ENCODE peak calls at places on chromosome 16, in five cellular contexts. E is H1, H is K562, T is HepG2, Q is GM12892. C is an unnamed sample.

GRCh38 chr16:72300892-72301291 is 128.9 kb upstream of the PMFBP1 start:
- DNase-seq in E (no peak), H (no peak), T (no peak), Q (no peak), C (no peak)

GRCh38 chr16:12600116-12600515 is 203.6 kb downstream of the CPPED1 start:
- DNase-seq in E (no peak), H (no peak), T (no peak), Q (no peak), C (no peak)

GRCh38 chr16:67447508-67448076 is 16.7 kb downstream of the HSD11B2 start:
- DNase-seq in E (peak), H (peak), T (peak), Q (peak), C (peak)

GRCh38 chr16:1917665-1918111 is 527 bp downstream of the HS3ST6 start:
- DNase-seq in E (no peak), H (no peak), T (no peak), Q (no peak), C (no peak)

GRCh38 chr16:89175280-89176146 is 4.0 kb downstream of the CDH15 start:
- DNase-seq in E (peak), H (no peak), T (no peak), Q (no peak), C (no peak)

GRCh38 chr16:83272201-83272600 is 535.6 kb upstream of the HSBP1 start:
- DNase-seq in E (no peak), H (no peak), T (no peak), Q (no peak), C (no peak)

GRCh38 chr16:78499399-78499798 is 399.9 kb downstream of the WWOX start:
- DNase-seq in E (no peak), H (no peak), T (no peak), Q (no peak), C (no peak)

GRCh38 chr16:13391337-13391736 is 489.9 kb downstream of the SHISA9 start:
- DNase-seq in E (no peak), H (no peak), T (no peak), Q (no peak), C (no peak)

GRCh38 chr16:28981517-28981916 is 3.3 kb upstream of the LAT start:
- DNase-seq in E (peak), H (peak), T (peak), Q (peak), C (no peak)

GRCh38 chr16:50523710-50524109 is 24.5 kb upstream of the NKD1 start:
- DNase-seq in E (no peak), H (no peak), T (no peak), Q (no peak), C (no peak)

GRCh38 chr16:67857547-67858233 is 10.2 kb upstream of the CENPT start:
- DNase-seq in E (no peak), H (peak), T (peak), Q (no peak), C (no peak)

GRCh38 chr16:81567987-81568748 is 123.6 kb downstream of the CMIP start:
- DNase-seq in E (no peak), H (no peak), T (peak), Q (no peak), C (no peak)

GRCh38 chr16:56672761-56673536 is 3.3 kb downstream of the MT1H start:
- DNase-seq in E (no peak), H (no peak), T (no peak), Q (no peak), C (no peak)

GRCh38 chr16:1839554-1839953 is 12.5 kb downstream of the FAHD1 start:
- DNase-seq in E (no peak), H (no peak), T (no peak), Q (no peak), C (no peak)

GRCh38 chr16:72785886-72786285 is 262.0 kb downstream of the ZFHX3 start:
- DNase-seq in E (no peak), H (no peak), T (no peak), Q (no peak), C (no peak)

GRCh38 chr16:70703041-70703834 is 17.4 kb upstream of the MTSS2 start:
- DNase-seq in E (no peak), H (peak), T (peak), Q (no peak), C (no peak)

GRCh38 chr16:54362801-54363200 is 76.2 kb upstream of the IRX3 start:
- DNase-seq in E (no peak), H (no peak), T (no peak), Q (no peak), C (no peak)

GRCh38 chr16:83807710-83808572 is at the start of gene HSBP1:
- DNase-seq in E (peak), H (peak), T (peak), Q (peak), C (peak)

GRCh38 chr16:88599825-88600538 is 29.8 kb downstream of the ZC3H18 start:
- DNase-seq in E (no peak), H (no peak), T (no peak), Q (no peak), C (no peak)

DNA sequence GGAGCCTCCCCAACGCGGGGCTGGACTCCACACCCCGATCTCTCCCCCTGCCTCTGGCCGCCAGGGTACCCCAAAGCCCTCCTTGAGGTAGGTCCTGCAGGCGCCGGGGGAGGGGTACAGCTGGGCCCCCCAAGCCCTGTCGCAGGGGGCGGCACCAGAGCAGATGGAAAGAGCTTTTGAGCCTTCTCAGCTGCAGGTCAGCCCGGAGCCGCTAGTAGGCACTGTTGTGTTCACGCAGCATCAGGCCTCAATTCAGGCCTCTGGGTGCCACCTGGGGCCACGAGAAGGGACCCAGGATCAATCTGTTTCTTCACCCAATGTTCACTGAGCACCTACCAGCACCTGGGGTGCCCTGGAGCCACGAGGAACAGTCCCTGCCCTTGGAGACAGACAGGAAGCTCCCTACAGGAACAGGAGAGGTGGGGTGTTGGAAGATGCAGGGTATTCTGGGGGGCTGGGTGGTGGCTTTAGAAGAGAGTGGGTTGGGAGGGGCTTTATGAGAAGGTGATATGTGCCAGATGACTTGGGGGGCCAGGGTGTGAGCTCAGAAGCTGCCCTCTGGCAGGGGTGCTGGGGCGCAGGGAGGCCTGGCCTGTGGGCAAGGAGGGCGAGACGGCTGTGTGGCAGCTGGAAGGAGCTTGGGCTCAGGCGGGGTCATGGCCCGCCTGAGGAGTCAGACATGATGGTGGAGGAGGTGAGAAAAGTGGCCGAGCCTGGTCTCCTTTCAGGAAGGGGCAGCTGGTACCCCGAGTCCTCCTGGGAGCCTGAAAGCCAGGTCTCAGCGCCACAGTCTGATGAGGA is 122.0 kb upstream of the GSE1 start:
- DNase-seq in E (peak), H (peak), T (peak), Q (peak), C (peak)
- TF ChIP-seq TAF1 in E (no peak), H (no peak), T (no peak), Q (no peak), C (no peak)

DNA sequence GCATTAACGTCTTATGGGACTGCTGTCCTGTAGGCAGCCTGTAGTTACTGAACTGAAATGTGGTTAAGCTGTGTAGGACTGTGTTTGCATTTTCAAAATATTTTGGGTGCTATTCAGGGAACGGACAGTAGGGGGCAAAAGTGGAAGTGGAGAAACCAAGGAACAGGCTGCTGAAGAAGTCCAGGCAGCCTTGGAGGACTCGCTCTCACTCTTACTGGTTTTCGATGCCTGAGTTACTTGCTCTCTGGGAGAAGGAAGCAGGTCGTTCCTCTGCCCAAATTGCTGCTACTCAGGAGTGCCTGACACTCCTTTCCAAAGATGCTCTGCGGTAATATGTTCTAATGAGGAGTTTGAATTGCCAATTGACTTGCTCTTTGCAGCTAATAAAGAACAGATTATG is 64.5 kb upstream of the RBFOX1 start:
- DNase-seq in E (peak), H (peak), T (peak), Q (no peak), C (peak)
- TF ChIP-seq POLR2AphosphoS5 in E (no peak), H (no peak), T (no peak), Q (no peak), C (no peak)

GRCh38 chr16:19997264-19997663 is 76.4 kb downstream of the GPR139 start:
- DNase-seq in E (no peak), H (no peak), T (no peak), Q (no peak), C (no peak)

GRCh38 chr16:19997734-19998133 is 76.0 kb downstream of the GPR139 start:
- DNase-seq in E (no peak), H (no peak), T (no peak), Q (no peak), C (no peak)

GRCh38 chr16:20004931-20005330 is 68.8 kb downstream of the GPR139 start:
- DNase-seq in E (no peak), H (peak), T (peak), Q (no peak), C (no peak)

GRCh38 chr16:20002936-20003335 is 70.8 kb downstream of the GPR139 start:
- DNase-seq in E (no peak), H (no peak), T (no peak), Q (no peak), C (no peak)

GRCh38 chr16:20001856-20002707 is 71.6 kb downstream of the GPR139 start:
- DNase-seq in E (no peak), H (no peak), T (peak), Q (no peak), C (no peak)
- TF ChIP-seq TAF1 in E (no peak), H (no peak), T (no peak), Q (no peak), C (no peak)

DNA sequence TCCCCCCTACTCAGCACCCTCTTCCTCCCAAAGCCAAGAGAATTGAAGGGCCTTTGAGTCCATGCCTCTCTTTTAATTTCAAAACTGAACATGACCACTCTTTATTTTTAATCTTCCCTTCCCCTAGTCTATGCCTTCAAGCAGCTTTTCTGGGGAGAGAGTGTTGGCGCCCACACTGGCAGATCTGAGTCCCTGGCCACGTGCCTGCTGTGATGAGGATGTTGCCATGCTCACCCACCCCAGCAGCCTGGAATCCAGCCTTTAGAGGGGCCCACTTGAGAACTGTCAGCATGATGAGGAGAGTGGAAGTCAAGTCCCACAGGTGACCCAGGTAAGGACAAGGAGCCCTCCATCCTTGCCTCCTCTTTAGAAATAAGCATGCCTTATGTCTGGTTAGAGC is 20.3 kb upstream of the CACNG3 start:
- DNase-seq in E (no peak), H (no peak), T (no peak), Q (no peak), C (no peak)
- TF ChIP-seq POLR2AphosphoS5 in E (no peak), H (no peak), T (no peak), Q (no peak), C (no peak)

GRCh38 chr16:4494746-4495490 is 18.7 kb downstream of the HMOX2 start:
- DNase-seq in E (no peak), H (no peak), T (no peak), Q (no peak), C (no peak)
- TF ChIP-seq TAF1 in E (no peak), H (no peak), T (no peak), Q (no peak), C (no peak)

GRCh38 chr16:86198201-86199118 is 299.5 kb downstream of the IRF8 start:
- DNase-seq in E (no peak), H (no peak), T (no peak), Q (no peak), C (no peak)
- TF ChIP-seq POLR2AphosphoS5 in E (no peak), H (no peak), T (no peak), Q (no peak), C (no peak)

GRCh38 chr16:73873643-73874042 is 423.0 kb upstream of the PSMD7 start:
- DNase-seq in E (no peak), H (no peak), T (no peak), Q (no peak), C (no peak)

GRCh38 chr16:73877148-73877547 is 419.5 kb upstream of the PSMD7 start:
- DNase-seq in E (no peak), H (no peak), T (no peak), Q (no peak), C (no peak)

GRCh38 chr16:73872856-73873255 is 423.8 kb upstream of the PSMD7 start:
- DNase-seq in E (no peak), H (no peak), T (no peak), Q (no peak), C (no peak)

GRCh38 chr16:73879621-73880020 is 417.0 kb upstream of the PSMD7 start:
- DNase-seq in E (no peak), H (no peak), T (no peak), Q (no peak), C (no peak)

DNA sequence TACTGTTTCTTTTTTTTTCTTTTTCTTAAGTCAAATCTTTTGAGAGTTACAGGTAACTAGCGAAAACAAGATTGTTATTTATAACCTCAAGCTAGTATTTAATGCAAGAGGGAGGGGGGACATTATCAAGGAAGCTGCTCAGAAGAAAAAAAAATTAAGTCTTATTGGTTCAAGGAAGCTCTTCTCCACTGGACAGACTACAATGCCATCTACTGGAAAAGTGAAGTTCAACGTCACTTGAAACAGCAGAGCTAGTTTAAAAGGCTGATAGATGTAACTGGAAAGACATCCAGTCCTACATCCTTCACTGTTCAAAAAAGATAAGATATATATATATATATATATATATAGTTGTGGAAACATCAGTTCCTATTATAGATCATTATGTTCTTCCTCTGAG is 418.0 kb upstream of the PSMD7 start:
- DNase-seq in E (no peak), H (peak), T (peak), Q (no peak), C (peak)
- TF ChIP-seq TAF1 in E (no peak), H (no peak), T (no peak), Q (no peak), C (no peak)

DNA sequence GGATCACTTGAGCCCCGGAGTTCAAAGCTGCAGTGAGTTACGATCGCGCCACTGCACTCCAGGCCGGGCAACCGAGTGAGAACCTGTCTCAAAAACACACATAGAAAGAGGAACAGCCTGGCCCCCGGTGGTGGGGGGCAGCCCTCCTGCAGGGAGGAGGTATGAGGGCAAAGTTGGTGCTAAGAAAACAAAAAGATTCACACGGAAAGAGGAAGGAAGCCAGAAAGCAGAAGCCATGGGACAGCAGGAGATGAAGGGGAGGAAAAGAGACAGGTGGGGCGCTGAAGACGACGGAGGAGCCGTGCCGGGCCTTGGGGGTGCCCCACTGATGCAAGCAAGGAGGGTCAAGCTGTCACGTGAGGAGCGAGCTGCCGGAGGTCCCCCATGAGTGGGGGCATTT is 8.2 kb upstream of the C16orf74 start:
- DNase-seq in E (no peak), H (no peak), T (no peak), Q (no peak), C (no peak)
- TF ChIP-seq POLR2AphosphoS5 in E (no peak), H (no peak), T (no peak), Q (no peak), C (no peak)

DNA sequence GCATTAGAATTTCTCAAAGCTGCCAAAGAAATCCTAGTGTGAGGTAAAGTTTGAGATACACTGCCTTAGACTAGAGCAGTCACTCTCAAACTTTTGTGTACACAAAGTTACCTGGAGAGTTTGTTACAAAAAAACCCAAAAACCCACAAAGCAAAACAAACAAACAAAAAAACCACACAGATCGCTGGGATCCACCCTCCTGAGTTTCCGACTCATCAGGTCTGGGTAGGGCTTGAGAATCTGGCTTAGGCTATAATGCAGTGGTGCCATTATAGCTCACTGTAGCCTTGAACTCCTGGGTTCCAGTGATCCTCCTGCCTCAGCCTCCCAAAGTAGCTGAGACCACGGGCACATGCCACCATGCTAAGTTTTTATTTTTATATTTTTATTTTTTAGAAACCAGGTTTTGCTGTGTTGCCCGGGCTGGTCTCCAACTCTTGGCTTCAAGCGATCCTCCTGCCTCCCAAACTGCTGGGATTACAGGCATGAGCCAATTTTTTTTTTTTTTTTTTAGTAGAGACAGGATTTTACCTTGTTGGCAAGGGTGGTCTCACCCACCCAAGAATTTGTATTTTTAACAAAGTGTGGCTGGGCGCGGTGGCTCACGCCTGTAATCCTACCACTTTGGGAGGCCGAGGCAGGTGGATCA is 22.3 kb upstream of the SMG1 start:
- DNase-seq in E (no peak), H (no peak), T (no peak), Q (no peak), C (no peak)
- TF ChIP-seq TAF1 in E (no peak), H (no peak), T (no peak), Q (no peak), C (no peak)

C was measured in GM12891.